ENCODE peak calls at places on chromosomes 12 and 14, in nine cellular contexts. N is activated T-helper 1 cell treated with Interleukin-2 at 50 U/mL for 16 hours; E is kidney glomerular epithelial cell; R is activated CD4-positive, alpha-beta T cell treated with anti-CD3 and anti-CD28 coated beads, Interleukin-2, amount 50 U/mL, for 4 hours; D is activated naive CD8-positive, alpha-beta T cell treated with anti-CD3 and anti-CD28 coated beads, Interleukin-2, amount 50 U/mL, for 16 hours; K is transverse colon; H is NAMALWA; C is esophagus squamous epithelium; V is stimulated activated CD4-positive, alpha-beta T cell treated with anti-CD3 and anti-CD28 coated beads, Interleukin-2, amount 100 ng/mL, for 24 hours. J is an unnamed sample.
A peak's percentile ranks its signal among the peaks of the same experiment; 100 is the strongest.

GRCh38 chr12:119780786-119781434 is 96.2 kb downstream of the CIT start:
- DNase-seq in V (no peak), K (peak; percentile 68), C (no peak), H (no peak), R (no peak), D (no peak), N (no peak), E (peak; percentile 48), J (no peak)

GRCh38 chr12:107396991-107397390 is 288.6 kb upstream of the PWP1 start:
- DNase-seq in E (peak; percentile 31), N (no peak), K (no peak), V (no peak), H (no peak), D (no peak), C (no peak), R (no peak), J (no peak)

GRCh38 chr14:53537421-53538315 is 384.5 kb upstream of the DDHD1 start:
- DNase-seq in R (no peak), K (peak; percentile 14), E (no peak), V (no peak), N (no peak), H (no peak), C (no peak), D (no peak), J (no peak)

GRCh38 chr14:50786821-50787464 is 44.0 kb downstream of the NIN start:
- DNase-seq in C (no peak), V (no peak), K (no peak), D (no peak), E (no peak), R (no peak), H (no peak), N (no peak), J (no peak)

GRCh38 chr12:100858658-100859057 is 64.1 kb downstream of the ANO4 start:
- DNase-seq in V (no peak), C (no peak), E (no peak), D (no peak), K (no peak), N (no peak), H (no peak), R (no peak), J (no peak)

GRCh38 chr12:31687101-31687527 is 27.6 kb downstream of the ETFBKMT start:
- DNase-seq in E (no peak), H (peak; percentile 80), V (no peak), N (no peak), R (no peak), D (no peak), K (no peak), C (no peak), J (peak; percentile 94)

GRCh38 chr14:31897581-31898186 is 179.4 kb upstream of the ARHGAP5 start:
- DNase-seq in H (no peak), K (peak; percentile 10), E (no peak), C (no peak), R (no peak), D (no peak), N (no peak), V (no peak), J (no peak)

GRCh38 chr12:120614873-120615272 is 25.6 kb upstream of the CABP1 start:
- DNase-seq in H (no peak), D (no peak), K (no peak), C (no peak), R (no peak), N (no peak), V (no peak), E (no peak), J (no peak)

GRCh38 chr12:27821259-27821973 is 41.4 kb upstream of the MANSC4 start:
- DNase-seq in C (no peak), N (no peak), D (no peak), H (peak; percentile 91), R (no peak), K (peak; percentile 20), V (peak; percentile 36), E (peak; percentile 69), J (peak; percentile 89)

GRCh38 chr12:52280796-52281560 is 6.5 kb downstream of the KRT86 start:
- DNase-seq in N (no peak), K (peak; percentile 39), E (peak; percentile 96), V (no peak), R (no peak), H (no peak), C (no peak), D (no peak), J (no peak)

GRCh38 chr12:31749024-31749704 is 20.3 kb upstream of the AMN1 start:
- DNase-seq in K (peak; percentile 86), V (peak; percentile 73), H (peak; percentile 42), C (no peak), R (peak; percentile 49), E (peak; percentile 98), D (peak; percentile 42), N (peak; percentile 39), J (peak; percentile 99)

GRCh38 chr14:58863576-58864345 is 226.0 kb downstream of the DACT1 start:
- DNase-seq in E (no peak), H (no peak), V (no peak), K (no peak), N (no peak), D (no peak), R (no peak), C (no peak), J (no peak)

GRCh38 chr14:94312481-94313246 is 10.5 kb downstream of the SERPINA6 start:
- DNase-seq in K (no peak), N (no peak), C (no peak), H (no peak), D (no peak), E (no peak), R (no peak), V (no peak), J (no peak)

GRCh38 chr14:93073366-93073722 is 42.4 kb downstream of the ITPK1 start:
- DNase-seq in D (no peak), N (no peak), C (no peak), V (no peak), R (no peak), E (no peak), H (no peak), K (peak; percentile 47), J (peak; percentile 72)

GRCh38 chr14:100975668-100976067 is 72.1 kb upstream of the RTL1 start:
- DNase-seq in C (no peak), N (no peak), V (no peak), D (no peak), H (no peak), K (no peak), E (peak; percentile 25), R (no peak), J (no peak)

GRCh38 chr14:62501021-62501750 is 544.1 kb downstream of the KCNH5 start:
- DNase-seq in H (no peak), D (no peak), C (no peak), N (no peak), R (no peak), E (no peak), K (no peak), V (no peak), J (no peak)

GRCh38 chr14:60125918-60126317 is 34.2 kb downstream of the PCNX4 start:
- DNase-seq in E (no peak), H (no peak), N (no peak), D (no peak), R (no peak), C (no peak), V (no peak), K (no peak), J (no peak)

GRCh38 chr14:106062502-106063272 is 536.3 kb downstream of the TMEM121 start:
- DNase-seq in N (no peak), D (no peak), C (no peak), V (no peak), E (no peak), H (peak; percentile 12), K (no peak), R (no peak), J (no peak)

GRCh38 chr12:87690236-87690810 is 338.9 kb downstream of the C12orf50 start:
- DNase-seq in V (no peak), R (no peak), E (no peak), D (no peak), K (no peak), C (no peak), N (no peak), H (no peak), J (no peak)

GRCh38 chr14:96253140-96253539 is 2.9 kb upstream of the BDKRB1 start:
- DNase-seq in E (peak; percentile 71), V (no peak), D (no peak), R (no peak), C (no peak), H (no peak), N (no peak), K (no peak), J (peak; percentile 32)

GRCh38 chr12:111745201-111745600 is 21.5 kb upstream of the ALDH2 start:
- DNase-seq in V (no peak), E (no peak), H (no peak), C (no peak), R (no peak), K (no peak), N (no peak), D (no peak), J (no peak)

GRCh38 chr12:118188690-118189371 is 52.9 kb downstream of the PEBP1 start:
- DNase-seq in E (peak; percentile 46), H (no peak), D (no peak), K (no peak), R (no peak), V (no peak), N (no peak), C (no peak), J (peak; percentile 30)

GRCh38 chr12:3342051-3342450 is 149.0 kb upstream of the PRMT8 start:
- DNase-seq in H (peak; percentile 19), R (no peak), C (no peak), E (peak; percentile 8), K (no peak), D (no peak), N (no peak), V (no peak), J (peak; percentile 32)

GRCh38 chr12:49519574-49519936 is 19.3 kb upstream of the KCNH3 start:
- DNase-seq in K (no peak), H (no peak), E (no peak), N (no peak), R (no peak), V (no peak), C (no peak), D (no peak), J (no peak)

GRCh38 chr12:115411121-115411520 is 727.1 kb upstream of the TBX3 start:
- DNase-seq in E (no peak), N (no peak), C (no peak), R (no peak), H (no peak), K (no peak), V (no peak), D (no peak), J (no peak)

GRCh38 chr12:3233813-3234212 is 156.6 kb downstream of the TSPAN9 start:
- DNase-seq in N (no peak), H (no peak), K (no peak), D (no peak), C (no peak), R (no peak), V (no peak), E (no peak), J (no peak)

GRCh38 chr12:116404913-116405611 is 127.6 kb upstream of the MED13L start:
- DNase-seq in C (no peak), D (no peak), N (no peak), E (no peak), R (no peak), K (no peak), H (no peak), V (no peak), J (no peak)

GRCh38 chr12:113236539-113237354 is 15.5 kb downstream of the TPCN1 start:
- DNase-seq in D (no peak), V (no peak), C (no peak), R (no peak), E (no peak), H (no peak), N (no peak), K (peak; percentile 8), J (no peak)

GRCh38 chr14:100813291-100813690 is 12.6 kb upstream of the MEG3 start:
- DNase-seq in K (no peak), E (no peak), N (no peak), C (no peak), H (no peak), V (no peak), R (no peak), D (no peak), J (no peak)

GRCh38 chr12:10641735-10642500 is 28.5 kb upstream of the MAGOHB start:
- DNase-seq in C (no peak), N (no peak), H (no peak), K (peak; percentile 49), R (no peak), E (peak; percentile 29), D (no peak), V (no peak), J (no peak)

GRCh38 chr12:25925064-25925463 is 33.4 kb upstream of the RASSF8 start:
- DNase-seq in H (no peak), D (no peak), C (no peak), N (no peak), R (no peak), V (no peak), E (no peak), K (no peak), J (peak; percentile 57)

J was measured in NB4.